ENCODE peak calls at places on chromosomes 13 and 19, in four cellular contexts. L is HEK293T, H is HepG2, U is GM12878. R is an unnamed sample.

GRCh38 chr19:17125728-17126677 is 50.4 kb downstream of the MYO9B start:
- DNase-seq in L (no peak), H (no peak), U (peak), R (no peak)

GRCh38 chr19:6233827-6234511 is 45.8 kb downstream of the MLLT1 start:
- DNase-seq in L (no peak), H (no peak), U (no peak), R (peak)

GRCh38 chr19:15294591-15294990 is 37.7 kb downstream of the BRD4 start:
- DNase-seq in L (no peak), H (no peak), U (no peak), R (no peak)

GRCh38 chr19:24033962-24034342 is 53.0 kb upstream of the ZNF254 start:
- DNase-seq in L (peak), H (peak), U (no peak), R (no peak)

GRCh38 chr13:72782717-72783116 is 784 bp downstream of the PIBF1 start:
- DNase-seq in L (no peak), H (no peak), U (no peak), R (peak)

GRCh38 chr13:51739403-51740112 is 64.4 kb downstream of the DHRS12 start:
- DNase-seq in L (no peak), H (no peak), U (no peak), R (no peak)

GRCh38 chr13:26695360-26695705 is 65.3 kb downstream of the GPR12 start:
- DNase-seq in L (no peak), H (no peak), U (no peak), R (no peak)

GRCh38 chr19:2969104-2969504 is 8.3 kb upstream of the TLE6 start:
- DNase-seq in L (no peak), H (no peak), U (no peak), R (peak)

GRCh38 chr19:14363203-14364097 is 17.8 kb upstream of the ADGRE5 start:
- DNase-seq in L (peak), H (peak), U (no peak), R (peak)

GRCh38 chr13:27064252-27064995 is 107.2 kb downstream of the USP12 start:
- DNase-seq in L (no peak), H (peak), U (no peak), R (no peak)

GRCh38 chr13:37049810-37050209 is 9.7 kb downstream of the SUPT20H start:
- DNase-seq in L (no peak), H (no peak), U (no peak), R (no peak)

GRCh38 chr13:19713186-19713965 is 69.4 kb downstream of the PSPC1 start:
- DNase-seq in L (no peak), H (no peak), U (peak), R (no peak)
- TF ChIP-seq TARDBP in L (no peak), H (no peak), U (no peak), R (no peak)

DNA sequence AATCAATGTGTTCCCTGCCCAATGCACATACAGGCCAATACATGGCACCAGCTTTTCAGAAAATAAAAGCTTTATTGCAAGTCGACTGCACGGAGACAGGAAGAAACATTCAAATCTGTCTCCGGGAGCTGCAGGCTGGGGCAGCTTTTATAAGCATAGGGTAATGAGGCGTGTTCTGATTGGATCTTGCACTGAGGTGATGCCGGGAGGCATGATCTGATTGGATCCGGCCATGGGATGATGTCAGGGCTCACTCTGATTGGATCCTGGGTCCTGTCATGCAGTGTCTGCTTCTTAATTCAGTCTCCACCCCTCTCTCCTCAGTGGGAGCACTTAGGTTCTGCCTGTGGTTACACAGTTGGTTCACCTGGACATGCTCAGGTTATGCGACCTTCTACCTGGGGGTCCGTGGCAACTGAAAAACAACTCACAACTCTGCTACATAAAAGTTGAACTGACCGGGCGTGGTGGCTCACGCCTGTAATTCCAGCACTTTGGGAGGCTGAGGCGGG is 11.8 kb upstream of the FBN3 start:
- DNase-seq in L (peak), H (peak), U (peak), R (peak)
- TF ChIP-seq TARDBP in L (no peak), H (no peak), U (no peak), R (no peak)

DNA sequence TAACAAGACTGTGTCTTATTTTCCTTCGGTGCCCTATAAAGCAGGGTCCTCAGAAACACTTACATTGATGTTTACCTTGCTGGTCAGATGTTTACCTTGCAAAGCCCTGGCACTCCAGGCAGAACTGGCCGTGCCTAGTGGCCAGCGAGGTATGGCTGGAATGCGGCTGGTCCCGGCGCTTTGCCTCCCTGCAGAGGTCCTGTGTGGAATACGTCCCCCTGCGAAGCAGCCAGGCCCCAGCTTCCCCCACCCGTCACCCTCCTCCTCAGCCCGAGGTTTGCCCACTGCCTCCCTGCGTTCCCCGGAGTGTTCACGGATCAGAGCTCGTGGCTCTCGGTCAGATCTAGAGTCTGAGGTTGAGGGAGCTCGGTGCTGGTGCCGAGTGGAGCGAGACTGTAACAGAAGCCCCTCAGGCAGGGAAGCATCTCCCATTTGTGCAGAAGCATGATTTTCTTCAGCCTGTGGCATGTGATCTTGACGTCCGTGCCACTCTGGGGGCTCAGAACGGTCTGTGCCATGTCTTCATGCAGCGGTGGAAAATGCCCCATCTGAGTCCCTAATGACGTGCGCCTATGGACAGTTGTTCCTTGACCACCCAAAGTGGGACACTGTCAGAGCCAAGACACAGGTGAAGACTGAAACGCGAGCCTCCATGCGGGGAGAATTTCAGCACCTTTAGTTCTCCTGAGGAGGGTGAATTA is 54.8 kb upstream of the SOX1 start:
- DNase-seq in L (no peak), H (no peak), U (no peak), R (no peak)
- TF ChIP-seq TARDBP in L (no peak), H (no peak), U (no peak), R (no peak)

GRCh38 chr13:49760555-49760954 is 31.9 kb downstream of the KPNA3 start:
- DNase-seq in L (no peak), H (no peak), U (peak), R (no peak)
- TF ChIP-seq TARDBP in L (no peak), H (no peak), U (no peak), R (no peak)

R was measured in K562.